ENCODE peak calls at places on chromosomes 2 and 18, in five cellular contexts. W is NCI-H1417 treated with DMSO at 0.1 percent for 48 hours, G is caudate nucleus, I is mesendoderm, A is HCT116. E is an unnamed sample.
A peak's percentile ranks its signal among the peaks of the same experiment; 100 is the strongest.

GRCh38 chr18:12571617-12572016 is 86.3 kb downstream of the SPIRE1 start:
- DNase-seq in I (no peak), W (no peak), G (no peak), A (no peak), E (no peak)

GRCh38 chr2:165870346-165870745 is 76.3 kb upstream of the GALNT3 start:
- DNase-seq in A (no peak), W (no peak), G (no peak), I (no peak), E (no peak)

GRCh38 chr2:43328157-43328556 is 101.8 kb upstream of the ZFP36L2 start:
- DNase-seq in A (no peak), G (no peak), I (no peak), W (no peak), E (no peak)

GRCh38 chr18:59426855-59427254 is 67.8 kb upstream of the LMAN1 start:
- DNase-seq in I (no peak), W (no peak), A (no peak), G (no peak), E (no peak)

GRCh38 chr2:100978582-100979051 is 23.5 kb upstream of the RPL31 start:
- DNase-seq in I (no peak), A (no peak), W (no peak), G (no peak), E (peak; percentile 56)

GRCh38 chr18:30730915-30731314 is 311.6 kb downstream of the DSC3 start:
- DNase-seq in I (no peak), G (no peak), W (no peak), A (no peak), E (peak; percentile 88)

GRCh38 chr2:241636983-241637232 is at the start of gene THAP4:
- DNase-seq in G (no peak), A (no peak), I (no peak), W (no peak), E (no peak)

GRCh38 chr2:3212984-3213383 is 164.6 kb downstream of the EIPR1 start:
- DNase-seq in I (no peak), A (no peak), G (no peak), W (no peak), E (no peak)

GRCh38 chr18:73948497-73948896 is 199.1 kb downstream of the FBXO15 start:
- DNase-seq in G (no peak), A (no peak), I (peak; percentile 72), W (no peak), E (no peak)

GRCh38 chr2:163171786-163172549 is 333.4 kb upstream of the KCNH7 start:
- DNase-seq in G (no peak), W (no peak), A (no peak), I (peak; percentile 49), E (no peak)

GRCh38 chr2:47520825-47521665 is 118.1 kb downstream of the MSH2 start:
- DNase-seq in G (peak; percentile 63), A (no peak), W (peak; percentile 80), I (no peak), E (peak; percentile 78)

GRCh38 chr2:46161921-46162320 is 135.3 kb upstream of the EPAS1 start:
- DNase-seq in G (no peak), I (no peak), A (no peak), W (no peak), E (no peak)

GRCh38 chr2:59888015-59888414 is 665.4 kb downstream of the BCL11A start:
- DNase-seq in A (no peak), I (peak; percentile 86), G (no peak), W (no peak), E (no peak)

GRCh38 chr2:96578731-96579130 is 42.2 kb downstream of the ARID5A start:
- DNase-seq in W (no peak), G (no peak), A (no peak), I (no peak), E (no peak)

GRCh38 chr18:62925031-62925688 is 209.8 kb downstream of the PHLPP1 start:
- DNase-seq in W (no peak), A (no peak), I (no peak), G (no peak), E (no peak)

GRCh38 chr2:96890726-96891385 is 21.0 kb upstream of the SEMA4C start:
- DNase-seq in A (no peak), I (peak; percentile 58), G (no peak), W (no peak), E (no peak)

E was measured in NCI-H524.